ENCODE peak calls at places on chromosomes 12 and 14, in four cellular contexts. F is CD8-positive, alpha-beta T cell; G is ascending aorta; B is D721Med. Q is an unnamed sample.

GRCh38 chr12:125142601-125143000 is 77.4 kb downstream of the AACS start:
- DNase-seq in F (no peak), G (no peak), B (no peak), Q (no peak)

GRCh38 chr12:58310368-58310767 is 369.0 kb downstream of the ATP23 start:
- DNase-seq in F (no peak), G (no peak), B (no peak), Q (no peak)

GRCh38 chr12:269216-269615 is 6.6 kb upstream of the SLC6A13 start:
- DNase-seq in F (no peak), G (no peak), B (no peak), Q (no peak)

GRCh38 chr12:49198431-49199155 is 9.7 kb upstream of the TUBA1A start:
- DNase-seq in F (no peak), G (no peak), B (no peak), Q (no peak)

GRCh38 chr14:74583689-74584434 is 28.2 kb downstream of the LTBP2 start:
- DNase-seq in F (no peak), G (no peak), B (no peak), Q (no peak)

GRCh38 chr14:91980157-91980556 is 32.7 kb upstream of the FBLN5 start:
- DNase-seq in F (no peak), G (no peak), B (no peak), Q (no peak)

GRCh38 chr14:77142289-77142814 is 761 bp upstream of the ZDHHC22 start:
- DNase-seq in F (no peak), G (no peak), B (peak), Q (no peak)

GRCh38 chr12:119383206-119383605 is 48.7 kb downstream of the CCDC60 start:
- DNase-seq in F (no peak), G (no peak), B (no peak), Q (no peak)

GRCh38 chr14:91484186-91484585 is 25.9 kb downstream of the PPP4R3A start:
- DNase-seq in F (no peak), G (no peak), B (no peak), Q (no peak)

GRCh38 chr12:879641-880040 is 69.9 kb downstream of the RAD52 start:
- DNase-seq in F (no peak), G (no peak), B (no peak), Q (no peak)

GRCh38 chr12:49274396-49275069 is 9.7 kb downstream of the TUBA1C start:
- DNase-seq in F (no peak), G (no peak), B (no peak), Q (no peak)

GRCh38 chr14:53306267-53306721 is 153.2 kb upstream of the DDHD1 start:
- DNase-seq in F (peak), G (no peak), B (no peak), Q (no peak)

GRCh38 chr12:75766263-75767160 is 255.1 kb upstream of the KRR1 start:
- DNase-seq in F (no peak), G (no peak), B (no peak), Q (no peak)

DNA sequence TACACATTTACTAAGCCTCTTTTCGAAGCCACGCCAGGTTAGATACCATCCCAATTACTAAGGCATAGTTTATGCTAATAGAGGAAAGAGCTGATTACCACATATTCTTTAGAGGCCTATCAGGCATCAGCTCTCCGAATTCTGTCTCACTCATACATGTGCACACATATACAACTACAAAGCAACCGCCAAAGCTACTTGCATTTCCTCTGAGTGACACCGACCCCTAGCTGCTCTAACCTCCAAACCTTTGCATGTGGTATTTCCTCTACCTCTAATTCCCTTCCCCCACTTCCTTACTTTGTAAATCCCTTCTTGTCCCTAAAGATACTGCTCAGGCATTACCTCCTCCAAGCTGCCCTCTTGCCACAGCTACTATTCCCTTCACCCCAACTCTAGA is 107.2 kb downstream of the DUSP6 start:
- DNase-seq in F (no peak), G (no peak), B (no peak), Q (no peak)
- TF ChIP-seq CTCF in F (no peak), G (no peak), B (no peak), Q (no peak)

GRCh38 chr14:36773558-36773957 is 111.9 kb downstream of the PAX9 start:
- DNase-seq in F (no peak), G (no peak), B (no peak), Q (no peak)

GRCh38 chr14:36771256-36771655 is 109.6 kb downstream of the PAX9 start:
- DNase-seq in F (no peak), G (no peak), B (no peak), Q (no peak)

GRCh38 chr14:36767603-36768281 is 106.1 kb downstream of the PAX9 start:
- DNase-seq in F (no peak), G (no peak), B (no peak), Q (no peak)

GRCh38 chr14:36768638-36769337 is 107.1 kb downstream of the PAX9 start:
- DNase-seq in F (no peak), G (no peak), B (no peak), Q (no peak)

GRCh38 chr14:36773136-36773540 is 111.5 kb downstream of the PAX9 start:
- DNase-seq in F (no peak), G (no peak), B (no peak), Q (no peak)
- TF ChIP-seq CTCF in F (no peak), G (no peak), B (no peak), Q (no peak)

GRCh38 chr12:107319536-107320030 is 226.2 kb upstream of the CRY1 start:
- DNase-seq in F (no peak), G (no peak), B (no peak), Q (no peak)

GRCh38 chr12:107317751-107318553 is 224.6 kb upstream of the CRY1 start:
- DNase-seq in F (peak), G (no peak), B (peak), Q (peak)

GRCh38 chr12:107318554-107318803 is 225.1 kb upstream of the CRY1 start:
- DNase-seq in F (peak), G (no peak), B (no peak), Q (no peak)

GRCh38 chr12:107320031-107320928 is 226.9 kb upstream of the CRY1 start:
- DNase-seq in F (peak), G (no peak), B (no peak), Q (no peak)

DNA sequence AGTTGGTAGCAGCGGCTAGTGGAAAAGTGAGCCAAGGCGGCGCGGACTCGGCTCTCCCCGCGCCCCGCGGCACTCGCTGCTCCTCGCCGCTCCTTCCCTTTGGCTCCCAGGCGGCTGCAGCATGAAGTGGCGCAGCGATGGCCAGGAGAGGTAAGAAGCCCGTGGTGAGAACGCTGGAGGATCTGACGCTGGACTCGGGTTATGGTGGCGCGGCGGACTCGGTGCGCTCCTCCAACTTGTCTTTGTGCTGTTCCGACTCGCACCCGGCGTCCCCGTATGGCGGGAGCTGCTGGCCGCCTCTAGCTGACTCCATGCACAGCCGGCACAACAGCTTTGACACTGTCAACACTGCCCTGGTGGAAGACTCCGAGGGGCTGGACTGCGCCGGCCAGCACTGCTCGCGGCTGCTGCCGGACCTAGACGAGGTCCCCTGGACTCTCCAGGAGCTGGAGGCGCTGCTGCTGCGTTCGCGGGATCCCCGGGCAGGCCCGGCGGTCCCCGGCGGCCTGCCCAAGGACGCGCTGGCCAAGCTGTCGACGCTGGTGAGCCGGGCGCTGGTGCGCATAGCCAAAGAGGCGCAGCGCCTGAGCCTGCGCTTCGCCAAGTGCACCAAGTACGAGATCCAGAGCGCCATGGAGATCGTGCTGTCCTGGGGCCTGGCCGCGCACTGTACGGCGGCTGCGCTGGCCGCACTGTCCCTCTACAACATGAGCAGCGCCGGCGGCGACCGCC is 225.6 kb upstream of the CRY1 start:
- DNase-seq in F (no peak), G (no peak), B (no peak), Q (no peak)
- TF ChIP-seq CTCF in F (no peak), G (no peak), B (no peak), Q (no peak)

DNA sequence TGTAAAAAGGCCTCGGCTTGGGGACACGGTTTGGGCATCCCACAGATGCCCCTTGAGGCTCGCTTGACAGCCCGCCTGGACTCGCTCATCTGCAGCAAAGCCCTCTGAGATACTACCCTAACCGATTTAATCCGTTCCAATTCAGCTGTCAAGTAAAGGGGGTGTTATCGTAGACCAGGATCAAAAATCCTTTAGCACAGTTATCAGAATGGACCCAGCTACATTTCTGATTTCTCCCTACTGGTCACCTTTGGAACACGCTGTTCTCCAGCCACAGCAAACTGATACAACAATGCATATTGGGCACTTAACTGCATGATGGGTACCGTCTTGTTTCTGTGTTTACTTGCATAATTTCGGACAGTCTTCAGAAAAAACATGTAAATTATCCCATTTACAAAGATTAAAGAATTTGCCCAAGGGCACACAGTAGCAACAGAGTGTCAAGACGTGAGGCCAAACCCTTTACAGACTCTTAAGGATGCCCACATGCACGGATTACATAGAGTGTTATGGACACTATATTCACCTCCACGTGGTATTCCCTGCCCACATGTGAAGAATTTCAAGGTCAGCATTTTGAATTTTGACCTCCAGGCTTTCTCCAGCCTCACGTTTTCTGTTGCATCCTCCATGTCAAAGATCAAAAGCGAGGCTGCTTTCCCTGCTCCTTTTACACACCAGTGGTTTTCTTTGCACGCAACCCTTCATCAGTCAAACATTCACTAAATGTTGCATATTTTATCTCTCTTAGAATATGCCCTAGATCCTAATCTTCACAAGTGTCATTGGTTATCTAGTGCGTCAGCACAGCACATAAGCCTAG is 3.2 kb upstream of the DUSP6 start:
- DNase-seq in F (no peak), G (no peak), B (no peak), Q (no peak)
- TF ChIP-seq CTCF in F (no peak), G (peak), B (no peak), Q (no peak)

GRCh38 chr14:106287506-106287905 is 761.1 kb downstream of the TMEM121 start:
- DNase-seq in F (no peak), G (no peak), B (no peak), Q (no peak)

GRCh38 chr14:106291626-106292025 is 765.2 kb downstream of the TMEM121 start:
- DNase-seq in F (no peak), G (no peak), B (no peak), Q (no peak)

DNA sequence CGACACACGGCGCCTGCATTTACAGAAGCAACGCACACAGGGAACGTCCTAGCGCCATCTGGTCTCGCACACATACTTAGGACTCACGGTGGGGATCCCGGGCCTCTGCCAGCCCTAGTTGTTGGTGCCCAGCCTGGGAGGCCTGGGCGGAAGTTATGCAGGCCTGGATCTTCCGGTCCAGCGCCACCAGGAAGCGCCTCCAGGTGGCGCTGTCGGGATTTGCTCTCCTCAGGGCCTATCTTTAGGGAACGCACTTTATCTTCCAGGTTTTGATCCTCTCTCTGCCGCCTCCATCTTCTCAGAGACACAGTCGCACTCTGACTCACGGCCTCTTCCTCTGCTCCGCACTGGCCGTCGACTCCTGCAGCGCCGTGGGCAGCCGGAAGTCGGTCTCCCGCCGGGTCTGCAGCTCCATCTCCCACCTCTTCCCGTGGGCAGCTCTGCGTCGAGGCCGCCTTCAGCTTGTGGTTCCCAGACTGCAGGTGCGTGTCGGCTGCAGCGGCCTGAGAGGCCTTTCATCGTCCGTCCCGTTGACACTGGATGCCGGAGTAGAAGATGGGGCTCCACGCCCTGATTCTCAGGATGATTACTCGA is 760.4 kb downstream of the TMEM121 start:
- DNase-seq in F (no peak), G (no peak), B (no peak), Q (no peak)
- TF ChIP-seq CTCF in F (peak), G (no peak), B (peak), Q (no peak)

DNA sequence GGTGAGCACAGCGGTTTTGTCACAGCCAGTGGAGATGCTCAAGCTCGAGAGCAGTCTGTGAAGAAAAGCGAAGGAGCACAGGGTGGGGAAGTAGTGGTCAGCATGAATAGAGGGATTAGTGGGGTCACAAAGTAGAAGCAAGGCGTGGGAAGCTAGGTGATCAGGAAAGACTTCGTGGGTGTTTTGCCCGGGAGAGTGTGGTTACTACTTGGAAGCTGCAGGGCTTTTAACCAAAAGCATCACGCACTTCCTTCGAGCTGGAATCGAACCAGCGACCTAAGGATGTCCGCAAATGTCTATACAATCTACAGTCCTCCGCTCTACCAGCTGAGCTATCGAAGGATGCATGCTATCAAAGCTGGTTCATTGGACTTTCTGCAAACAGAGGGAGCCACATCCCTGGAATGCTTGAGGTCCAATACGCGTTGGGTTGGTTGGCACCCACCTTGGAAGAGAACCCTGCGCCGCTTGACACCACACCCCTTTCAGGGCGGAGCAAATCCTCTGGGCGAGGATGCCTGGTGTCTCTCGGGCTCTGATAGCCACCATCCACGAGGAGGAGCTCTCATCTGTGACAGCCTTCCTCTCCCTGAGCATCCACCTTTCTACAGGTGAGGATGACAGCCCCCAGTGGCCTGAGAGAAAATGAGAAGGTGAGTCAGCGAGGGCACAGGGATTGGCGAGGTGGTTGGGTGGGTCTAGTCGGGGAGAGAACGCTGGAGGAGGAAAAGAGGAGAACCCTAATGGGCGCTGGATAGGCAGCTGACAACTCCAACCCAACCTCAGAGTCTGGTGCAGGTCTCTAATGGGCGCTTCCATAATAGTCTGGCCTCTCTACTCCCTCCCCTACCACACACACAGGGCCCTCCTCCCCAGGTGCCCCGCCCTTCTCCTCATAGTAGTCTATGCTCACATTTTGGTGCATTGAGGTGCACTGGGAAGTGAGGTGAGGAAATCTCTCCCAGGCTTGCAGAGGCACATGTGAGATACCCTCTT is 16.0 kb upstream of the OR6S1 start:
- DNase-seq in F (no peak), G (no peak), B (no peak), Q (no peak)
- TF ChIP-seq CTCF in F (no peak), G (no peak), B (no peak), Q (no peak)

DNA sequence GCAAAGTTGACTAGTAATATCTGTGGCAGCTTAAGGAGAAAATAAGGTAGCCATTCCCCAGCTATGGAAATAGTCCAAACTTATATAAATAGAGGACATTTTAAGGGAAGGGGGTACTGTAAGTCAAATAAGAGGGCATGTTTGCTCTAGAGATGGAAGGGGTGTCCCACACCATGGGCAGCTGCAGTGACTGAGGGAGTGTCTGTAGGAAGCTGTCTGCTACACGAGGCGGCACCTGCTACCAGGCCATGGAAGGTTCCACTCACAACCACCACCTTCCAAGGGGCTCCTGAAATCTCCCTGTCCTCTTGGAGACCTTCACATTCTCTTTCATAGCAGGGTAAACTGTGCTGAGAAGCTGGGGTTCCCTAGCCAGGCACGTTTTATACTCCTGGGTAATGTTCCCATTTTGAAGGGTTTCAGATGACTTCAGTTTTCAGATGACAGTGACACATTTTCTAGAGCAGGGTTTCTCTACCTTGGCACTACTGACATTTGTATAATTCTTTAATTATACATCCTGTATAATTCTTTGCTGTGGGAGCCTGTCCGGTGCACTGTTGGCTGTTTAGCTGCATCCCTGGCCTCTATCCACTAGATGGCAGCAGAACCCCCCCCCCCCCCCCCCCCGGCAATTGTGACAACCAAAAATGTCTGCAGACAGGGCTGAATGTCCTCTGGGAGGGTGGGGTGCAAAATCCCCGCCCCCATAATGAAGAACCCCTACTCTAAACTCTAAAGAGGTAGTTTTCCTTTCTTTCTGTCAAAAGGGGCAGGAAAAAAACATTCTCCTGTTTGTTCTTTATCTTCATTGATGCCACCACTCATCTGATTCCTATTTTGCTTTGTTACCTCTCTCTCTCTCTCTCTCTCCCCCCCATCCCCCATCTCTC is 11.6 kb upstream of the SMCO2 start:
- DNase-seq in F (peak), G (no peak), B (no peak), Q (no peak)
- TF ChIP-seq CTCF in F (peak), G (peak), B (peak), Q (no peak)

DNA sequence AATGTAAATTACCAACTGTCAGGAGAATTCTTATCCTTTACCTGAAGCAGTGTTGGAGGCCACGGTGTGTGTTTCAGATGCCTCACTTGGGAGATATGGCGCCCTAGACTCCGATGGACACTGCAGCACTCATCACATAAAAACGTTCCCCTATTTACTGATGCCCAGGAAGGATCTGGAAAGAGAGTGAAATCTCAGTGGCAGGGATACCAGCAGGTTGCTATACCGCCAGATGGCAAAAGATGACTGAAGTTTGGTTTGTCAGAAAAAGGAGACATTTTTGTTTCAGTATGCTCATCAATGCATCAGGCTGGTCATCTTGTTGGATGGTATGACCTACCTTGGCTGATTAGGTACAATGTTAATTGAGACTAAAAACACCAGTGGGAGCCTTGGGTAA is 4.6 kb downstream of the GIT2 start:
- DNase-seq in F (no peak), G (no peak), B (no peak), Q (no peak)
- TF ChIP-seq CTCF in F (no peak), G (no peak), B (no peak), Q (no peak)

Q was measured in omental fat pad.